ENCODE peak calls at places on chromosomes 2 and 18, in five cellular contexts. F is astrocyte, Q is mammary epithelial cell, E is PC-3, K is fibroblast of lung. H is an unnamed sample.

GRCh38 chr2:128442891-128443302 is 124.2 kb upstream of the HS6ST1 start:
- DNase-seq in K (no peak), Q (no peak), F (no peak), E (no peak), H (peak; percentile 87)

GRCh38 chr18:34913837-34914755 is 127.1 kb upstream of the MAPRE2 start:
- DNase-seq in F (peak; percentile 22), Q (no peak), E (no peak), K (peak; percentile 36), H (no peak)

GRCh38 chr2:235048549-235048948 is 96.7 kb downstream of the SH3BP4 start:
- DNase-seq in Q (no peak), E (no peak), K (no peak), F (no peak), H (no peak)

GRCh38 chr2:54560146-54560881 is 104.2 kb downstream of the SPTBN1 start:
- DNase-seq in K (peak; percentile 56), F (peak; percentile 45), Q (peak; percentile 75), E (peak; percentile 46), H (peak; percentile 93)

GRCh38 chr2:165646321-165646801 is 147.7 kb downstream of the GALNT3 start:
- DNase-seq in K (no peak), E (no peak), F (no peak), Q (no peak), H (no peak)

GRCh38 chr2:84878459-84878858 is 2.4 kb downstream of the TRABD2A start:
- DNase-seq in Q (no peak), F (no peak), K (no peak), E (no peak), H (no peak)

GRCh38 chr18:1017227-1017626 is 112.6 kb downstream of the ADCYAP1 start:
- DNase-seq in F (peak; percentile 76), E (no peak), K (peak; percentile 82), Q (no peak), H (no peak)

GRCh38 chr2:85852979-85853498 is 35.8 kb downstream of the ST3GAL5 start:
- DNase-seq in E (no peak), F (no peak), K (no peak), Q (no peak), H (no peak)

GRCh38 chr2:72813841-72814240 is 12.0 kb downstream of the EXOC6B start:
- DNase-seq in K (peak; percentile 59), F (peak; percentile 48), E (no peak), Q (peak; percentile 42), H (peak; percentile 58)

GRCh38 chr2:144331652-144332355 is 188.1 kb downstream of the ZEB2 start:
- DNase-seq in F (peak; percentile 46), E (no peak), Q (no peak), K (peak; percentile 15), H (peak; percentile 90)

GRCh38 chr2:23599691-23600090 is 214.7 kb downstream of the KLHL29 start:
- DNase-seq in F (no peak), Q (no peak), K (no peak), E (no peak), H (no peak)

GRCh38 chr2:74919827-74920226 is 38.6 kb upstream of the POLE4 start:
- DNase-seq in E (peak; percentile 77), Q (peak; percentile 26), K (peak; percentile 31), F (no peak), H (peak; percentile 88)

GRCh38 chr18:10559566-10560456 is 34.0 kb downstream of the NAPG start:
- DNase-seq in Q (no peak), F (no peak), K (no peak), E (no peak), H (no peak)

GRCh38 chr2:99600929-99601680 is 111.3 kb upstream of the REV1 start:
- DNase-seq in F (peak; percentile 12), K (peak; percentile 48), Q (no peak), E (no peak), H (no peak)

GRCh38 chr2:60581461-60582282 is 28.2 kb upstream of the BCL11A start:
- DNase-seq in Q (peak; percentile 37), F (peak; percentile 3), K (peak; percentile 30), E (peak; percentile 73), H (peak; percentile 97)

GRCh38 chr2:119111115-119111975 is 47.2 kb downstream of the C1QL2 start:
- DNase-seq in Q (peak; percentile 51), F (no peak), K (no peak), E (peak; percentile 64), H (no peak)

GRCh38 chr2:196601430-196602306 is 37.8 kb upstream of the CCDC150 start:
- DNase-seq in Q (peak; percentile 71), F (peak; percentile 95), E (peak; percentile 88), K (peak; percentile 96), H (peak; percentile 93)

GRCh38 chr2:240790370-240791210 is 29.4 kb downstream of the KIF1A start:
- DNase-seq in E (no peak), K (no peak), F (no peak), Q (no peak), H (peak; percentile 53)

DNA sequence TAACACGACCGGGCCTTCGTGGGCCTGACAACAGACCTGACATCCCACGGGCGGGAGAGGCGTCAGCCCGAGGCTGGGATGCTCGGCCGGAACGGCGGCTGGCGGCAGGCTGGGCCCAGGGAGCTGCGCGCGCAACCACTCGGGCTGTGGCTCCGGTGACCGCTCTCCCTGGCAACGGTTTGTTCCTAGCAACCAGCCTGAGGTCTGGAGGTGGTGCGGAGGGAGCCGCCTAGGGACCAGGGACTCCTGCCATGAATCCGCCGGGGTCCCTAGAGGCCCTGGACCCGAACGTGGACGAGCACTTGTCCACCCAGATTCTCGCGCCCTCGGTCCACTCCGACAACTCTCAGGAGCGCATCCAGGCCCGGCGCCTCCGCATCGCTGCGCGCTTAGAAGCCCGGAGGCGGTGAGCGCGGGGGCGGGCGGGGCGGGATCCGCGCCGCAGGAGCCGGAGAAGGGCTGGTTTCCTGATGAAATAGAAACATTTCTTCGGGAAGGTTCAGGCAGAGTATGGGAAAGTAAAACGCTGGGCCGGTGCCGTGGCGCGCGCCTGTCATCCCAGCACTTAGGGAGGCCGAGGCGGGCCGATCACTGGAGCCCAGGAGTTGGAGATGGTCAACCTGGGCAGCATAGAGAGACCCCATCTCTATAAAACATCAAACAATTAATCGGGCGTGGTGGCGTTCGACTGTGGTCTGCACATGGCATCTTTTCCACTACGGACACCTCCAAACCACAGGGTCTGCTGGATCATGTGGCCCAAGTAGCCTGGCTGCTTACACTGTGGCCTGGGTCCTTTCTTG is at the start of gene DRC1:
- DNase-seq in E (no peak), Q (peak; percentile 70), F (peak; percentile 62), K (peak; percentile 75), H (peak; percentile 98)
- H3K4me2 ChIP-seq in E (no peak within 1 kb of the TSS), Q (peak within 1 kb of the TSS; percentile 95), F (peak within 1 kb of the TSS; percentile 87), K (peak within 1 kb of the TSS; percentile 61), H (peak within 1 kb of the TSS; percentile 81)

DNA sequence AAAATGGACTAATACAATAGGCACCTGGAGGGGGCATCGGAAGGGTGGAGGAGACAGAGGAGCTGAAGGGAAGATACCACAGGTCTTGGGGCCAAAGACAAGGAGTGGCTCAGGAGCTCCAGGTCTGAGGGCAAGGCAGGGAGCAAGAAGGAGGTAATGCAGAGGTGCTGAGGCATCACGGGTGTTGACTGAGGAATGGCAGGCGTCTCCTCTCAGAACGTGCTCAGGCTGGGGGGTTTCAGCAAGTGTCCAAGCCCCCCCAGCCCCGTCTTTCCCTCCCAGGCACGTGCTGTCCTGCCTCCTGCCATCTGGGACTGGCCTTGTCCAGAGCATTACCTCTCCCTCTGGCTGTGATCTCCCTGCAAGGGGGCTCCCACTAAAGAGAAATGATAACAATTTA is 265.4 kb downstream of the DCDC2C start:
- DNase-seq in F (no peak), E (no peak), Q (no peak), K (no peak), H (no peak)
- H3K4me2 ChIP-seq in F (no peak overlapping the region), E (no peak overlapping the region), Q (no peak overlapping the region), K (no peak overlapping the region), H (no peak overlapping the region)

GRCh38 chr2:160419776-160420521 is 73.7 kb downstream of the RBMS1 start:
- DNase-seq in E (peak; percentile 35), Q (no peak), F (peak; percentile 83), K (peak; percentile 88), H (no peak)
- H3K4me2 ChIP-seq in E (peak overlapping the region; percentile 15), Q (no peak overlapping the region), F (peak overlapping the region; percentile 21), K (peak overlapping the region; percentile 20), H (peak overlapping the region; percentile 12)

GRCh38 chr18:48319796-48320638 is 89.2 kb downstream of the ZBTB7C start:
- DNase-seq in F (peak; percentile 57), K (peak; percentile 67), E (no peak), Q (peak; percentile 23), H (no peak)
- H3K4me2 ChIP-seq in F (peak overlapping the region; percentile 46), K (no peak overlapping the region), E (no peak overlapping the region), Q (peak overlapping the region; percentile 44), H (peak overlapping the region; percentile 43)

GRCh38 chr2:224520064-224520463 is 65.1 kb downstream of the CUL3 start:
- DNase-seq in K (peak; percentile 81), Q (peak; percentile 45), F (peak; percentile 79), E (peak; percentile 57), H (peak; percentile 59)
- H3K4me2 ChIP-seq in K (peak overlapping the region; percentile 56), Q (no peak overlapping the region), F (peak overlapping the region; percentile 46), E (peak overlapping the region; percentile 23), H (peak overlapping the region; percentile 19)

GRCh38 chr2:218219934-218220333 is 2.9 kb downstream of the ARPC2 start:
- DNase-seq in E (no peak), F (no peak), K (no peak), Q (no peak), H (peak; percentile 75)

GRCh38 chr2:218218409-218219185 is 1.6 kb downstream of the ARPC2 start:
- DNase-seq in K (no peak), F (no peak), Q (peak; percentile 79), E (no peak), H (no peak)

GRCh38 chr2:218216674-218217365 is at the start of gene ARPC2:
- DNase-seq in Q (peak; percentile 91), K (peak; percentile 95), E (peak; percentile 95), F (peak; percentile 90), H (peak; percentile 95)

GRCh38 chr2:218217366-218218309 is 649 bp downstream of the ARPC2 start:
- DNase-seq in Q (peak; percentile 45), E (peak; percentile 25), K (peak; percentile 25), F (no peak), H (peak; percentile 90)

GRCh38 chr2:218216336-218216673 is 684 bp upstream of the ARPC2 start:
- DNase-seq in K (no peak), Q (no peak), E (no peak), F (no peak), H (no peak)
- H3K4me2 ChIP-seq in K (peak overlapping the region; percentile 89), Q (peak overlapping the region; percentile 95), E (peak overlapping the region; percentile 85), F (peak overlapping the region; percentile 96), H (peak overlapping the region; percentile 87)

DNA sequence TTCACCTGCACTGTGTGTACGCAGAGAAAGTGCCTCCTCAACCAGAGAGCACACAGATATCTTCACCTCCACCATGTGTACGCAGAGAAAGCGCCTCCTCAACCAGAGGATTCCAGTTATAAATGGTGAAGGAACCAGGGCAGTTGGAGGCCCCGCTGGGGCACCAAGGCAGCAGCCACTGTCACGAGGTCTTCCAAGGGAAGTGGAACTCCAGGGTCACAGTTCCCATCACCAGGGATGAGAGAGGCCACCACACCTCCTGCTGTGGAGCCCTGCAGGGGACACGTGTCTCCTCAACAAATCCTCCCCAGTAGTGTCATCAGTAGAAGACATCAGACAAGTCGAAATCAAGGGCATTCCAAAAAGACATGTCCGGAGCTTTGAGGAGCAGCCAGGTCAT is 28.2 kb upstream of the NFATC1 start:
- DNase-seq in K (no peak), Q (no peak), E (no peak), F (no peak), H (no peak)
- H3K4me2 ChIP-seq in K (no peak overlapping the region), Q (no peak overlapping the region), E (no peak overlapping the region), F (no peak overlapping the region), H (no peak overlapping the region)

DNA sequence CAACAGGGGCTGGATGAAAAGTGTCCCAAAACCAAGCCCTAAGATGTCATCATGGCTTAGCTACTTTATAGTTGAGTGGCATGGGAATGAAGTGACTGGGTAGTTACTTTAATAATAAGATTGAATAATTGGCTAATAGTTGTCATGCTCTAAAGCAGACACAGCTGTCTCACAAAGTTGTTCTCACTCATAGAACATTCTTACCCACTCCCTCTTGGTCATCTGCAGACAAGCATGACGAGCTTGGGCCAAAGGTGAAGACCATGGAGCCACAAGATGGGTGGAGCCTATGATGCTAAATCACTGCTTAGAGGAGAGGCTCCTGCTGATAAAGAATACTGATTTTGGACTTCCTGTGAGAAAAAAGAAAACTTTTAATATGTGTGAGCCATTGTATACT is 62.4 kb upstream of the MMADHC start:
- DNase-seq in F (peak; percentile 57), K (peak; percentile 59), E (no peak), Q (peak; percentile 12), H (no peak)
- H3K4me2 ChIP-seq in F (no peak overlapping the region), K (no peak overlapping the region), E (no peak overlapping the region), Q (no peak overlapping the region), H (no peak overlapping the region)